ENCODE peak calls at places on chromosome 9, in four cellular contexts. L is H9, N is IMR-90, K is H1. V is an unnamed sample.

GRCh38 chr9:89592963-89593775 is 11.6 kb upstream of the GADD45G start:
- DNase-seq in L (peak), N (peak), K (peak), V (peak)

GRCh38 chr9:123296174-123296573 is 27.8 kb upstream of the STRBP start:
- DNase-seq in L (no peak), N (no peak), K (no peak), V (no peak)

GRCh38 chr9:35510745-35511428 is 21.0 kb downstream of the RUSC2 start:
- DNase-seq in L (no peak), N (peak), K (no peak), V (peak)

GRCh38 chr9:16267336-16268036 is 603.0 kb downstream of the BNC2 start:
- DNase-seq in L (peak), N (peak), K (no peak), V (no peak)

GRCh38 chr9:96376926-96377874 is 6.3 kb downstream of the SLC35D2 start:
- DNase-seq in L (no peak), N (peak), K (no peak), V (peak)

GRCh38 chr9:37336150-37336549 is 86.3 kb upstream of the GRHPR start:
- DNase-seq in L (no peak), N (no peak), K (no peak), V (no peak)

GRCh38 chr9:72917892-72918509 is 34.9 kb downstream of the ALDH1A1 start:
- DNase-seq in L (no peak), N (no peak), K (no peak), V (no peak)

GRCh38 chr9:116547729-116548426 is 139.2 kb upstream of the TRIM32 start:
- DNase-seq in L (no peak), N (no peak), K (no peak), V (no peak)

GRCh38 chr9:89759563-89759962 is 154.8 kb downstream of the GADD45G start:
- DNase-seq in L (no peak), N (no peak), K (no peak), V (no peak)

GRCh38 chr9:33304367-33304766 is 14.1 kb downstream of the NFX1 start:
- DNase-seq in L (no peak), N (no peak), K (no peak), V (no peak)

GRCh38 chr9:136955943-136956335 is 3.9 kb downstream of the LCN12 start:
- DNase-seq in L (no peak), N (no peak), K (no peak), V (no peak)

GRCh38 chr9:38066907-38067610 is 2.0 kb downstream of the SHB start:
- DNase-seq in L (no peak), N (no peak), K (no peak), V (peak)

GRCh38 chr9:83239787-83240186 is 176.8 kb upstream of the RASEF start:
- DNase-seq in L (no peak), N (no peak), K (no peak), V (no peak)

GRCh38 chr9:128105538-128106175 is 21.9 kb downstream of the PTGES2 start:
- DNase-seq in L (no peak), N (no peak), K (no peak), V (no peak)

GRCh38 chr9:90032296-90033029 is 427.7 kb downstream of the GADD45G start:
- DNase-seq in L (no peak), N (no peak), K (peak), V (peak)

GRCh38 chr9:86645303-86645702 is 291.1 kb upstream of the TUT7 start:
- DNase-seq in L (peak), N (no peak), K (no peak), V (no peak)

GRCh38 chr9:108331596-108331995 is 524.2 kb downstream of the ACTL7B start:
- DNase-seq in L (no peak), N (no peak), K (no peak), V (peak)

GRCh38 chr9:109311731-109312130 is 9.1 kb downstream of the EPB41L4B start:
- DNase-seq in L (no peak), N (no peak), K (no peak), V (no peak)

GRCh38 chr9:7760014-7760415 is 39.6 kb downstream of the DMAC1 start:
- DNase-seq in L (no peak), N (no peak), K (no peak), V (no peak)

GRCh38 chr9:6304232-6304631 is 23.9 kb upstream of the TPD52L3 start:
- DNase-seq in L (no peak), N (no peak), K (no peak), V (no peak)

GRCh38 chr9:120387257-120387999 is 192.5 kb downstream of the CDK5RAP2 start:
- DNase-seq in L (no peak), N (no peak), K (no peak), V (no peak)

DNA sequence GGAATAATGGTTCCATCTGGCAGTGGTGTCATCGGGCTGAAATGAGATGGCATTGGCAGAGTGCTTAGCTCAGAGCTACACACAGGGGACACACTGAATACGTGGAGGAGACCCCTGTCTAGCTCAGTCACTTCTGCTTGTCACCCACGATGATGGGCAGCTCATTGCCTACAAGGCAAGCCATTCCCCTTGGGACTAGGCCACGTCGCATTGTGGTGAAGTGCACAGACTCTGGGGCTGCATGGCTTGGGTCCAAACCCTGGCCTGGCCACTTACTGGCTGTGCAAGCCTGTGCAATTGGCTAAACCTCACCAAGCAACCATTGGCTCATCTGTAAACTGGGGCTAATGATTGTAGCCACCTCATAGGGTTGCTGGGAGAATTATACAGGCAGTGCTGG is 3.2 kb upstream of the FBP1 start:
- DNase-seq in L (no peak), N (no peak), K (no peak), V (no peak)
- H3K56ac ChIP-seq in L (no peak), N (no peak), K (no peak), V (no peak)

DNA sequence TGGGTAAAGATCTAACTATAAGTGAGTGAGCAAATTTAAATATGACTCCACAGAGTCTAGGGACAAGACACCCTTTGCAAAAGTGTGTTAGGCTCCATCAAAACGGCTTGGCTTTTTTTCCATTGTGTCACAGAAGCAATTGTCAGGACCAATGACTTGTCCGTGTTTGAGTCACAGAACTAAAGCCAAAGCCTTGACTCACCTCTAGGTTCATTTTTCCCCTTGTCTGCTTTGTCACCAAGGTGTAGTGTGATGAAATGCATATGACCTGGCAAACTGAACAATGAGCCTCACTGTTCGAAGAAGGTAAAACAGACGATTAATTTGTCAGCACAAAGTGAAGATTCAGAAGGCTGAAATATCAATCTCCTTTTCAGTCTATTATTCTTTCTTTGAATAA is 331.0 kb downstream of the GLIS3 start:
- DNase-seq in L (no peak), N (peak), K (no peak), V (no peak)
- H4K5ac ChIP-seq in L (no peak), N (peak), K (no peak), V (no peak)

GRCh38 chr9:112000743-112001142 is 104.1 kb downstream of the UGCG start:
- DNase-seq in L (peak), N (no peak), K (no peak), V (peak)
- H2BK5ac ChIP-seq in L (no peak), N (no peak), K (no peak), V (no peak)

DNA sequence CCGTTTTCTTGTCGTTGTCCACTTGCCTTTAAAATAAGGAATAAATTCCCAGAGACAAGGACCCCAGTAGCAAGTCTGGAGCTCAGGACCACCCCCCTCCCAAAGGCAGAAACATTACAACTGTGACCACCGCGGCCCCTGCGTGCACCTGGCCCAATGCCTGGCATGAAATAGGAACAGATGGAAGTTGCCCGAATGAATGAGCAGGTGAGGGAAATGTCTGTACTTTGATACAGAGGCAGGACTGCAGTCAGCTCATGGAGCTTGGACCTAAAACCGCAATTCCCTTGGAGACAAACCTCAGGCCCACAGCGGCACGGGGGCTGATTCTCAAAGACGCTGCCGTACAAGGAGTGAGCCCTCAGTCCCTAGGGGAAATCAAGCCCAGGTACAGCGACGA is 55.3 kb upstream of the SARDH start:
- DNase-seq in L (no peak), N (no peak), K (no peak), V (no peak)
- H3K56ac ChIP-seq in L (no peak), N (no peak), K (no peak), V (no peak)

DNA sequence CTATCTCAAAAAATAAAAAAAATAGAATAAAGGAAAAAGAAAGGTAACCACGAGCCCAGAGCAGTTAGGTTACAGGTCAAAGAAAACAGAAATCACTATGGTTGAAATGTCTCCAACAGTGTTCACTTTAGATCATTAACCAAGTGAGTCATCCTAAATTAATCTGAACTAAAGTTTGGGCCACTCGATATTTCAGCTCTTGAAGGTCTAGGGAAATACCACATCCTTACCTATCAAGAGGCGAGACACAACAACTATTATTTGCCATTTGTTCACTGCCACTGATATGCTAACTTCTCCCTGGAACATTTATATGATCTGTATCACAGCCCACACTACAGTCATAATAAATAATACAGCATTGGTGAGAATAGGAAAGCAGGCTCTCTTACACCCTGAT is 111.3 kb upstream of the NR5A1 start:
- DNase-seq in L (no peak), N (no peak), K (no peak), V (no peak)
- H4K5ac ChIP-seq in L (no peak), N (peak), K (no peak), V (no peak)

DNA sequence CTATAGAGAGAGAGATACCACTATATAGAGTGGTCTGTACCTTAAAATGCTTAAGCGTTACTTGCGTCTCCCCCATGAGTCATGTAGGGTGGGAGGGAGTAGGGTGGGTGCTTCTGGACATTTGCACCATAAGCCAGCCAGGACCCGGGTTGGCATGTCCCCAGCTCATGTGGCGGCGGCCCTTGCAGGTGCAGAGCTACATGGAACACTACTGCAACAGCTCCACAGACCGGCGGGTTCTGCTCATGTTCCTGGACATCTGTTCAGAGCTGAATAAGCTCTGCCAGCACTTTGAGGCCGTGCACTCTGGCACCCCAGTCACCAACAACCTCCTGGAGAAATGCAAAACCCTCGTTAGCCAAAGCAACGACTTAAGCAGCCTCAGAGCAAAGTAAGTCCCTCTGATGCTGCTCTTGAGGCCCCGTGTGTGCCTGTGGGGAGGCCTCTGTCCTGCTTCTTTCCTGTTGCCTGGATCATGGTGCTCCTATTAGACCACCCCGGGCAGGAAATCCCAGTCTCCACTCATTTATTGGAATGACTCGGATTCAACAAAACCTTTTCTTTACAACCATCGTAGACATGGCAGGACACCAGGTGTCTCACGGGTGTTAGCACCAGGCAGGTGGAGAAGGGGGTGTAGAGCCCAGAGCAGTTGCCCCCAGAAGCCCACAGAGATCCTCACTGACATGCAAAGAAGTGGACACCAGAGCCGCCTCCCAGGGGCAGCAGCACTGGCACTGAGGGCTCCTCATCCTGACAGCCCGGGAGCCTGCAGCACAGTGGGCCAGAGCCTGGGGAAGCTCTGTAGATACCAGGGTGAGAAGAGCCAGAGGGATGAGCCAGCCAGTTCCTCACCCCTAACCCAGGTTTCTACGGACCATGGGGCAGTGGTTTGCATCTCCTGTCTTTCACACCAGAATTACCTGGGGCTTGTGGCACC is 8.8 kb downstream of the SPACA9 start:
- DNase-seq in L (no peak), N (no peak), K (no peak), V (no peak)
- H2BK5ac ChIP-seq in L (no peak), N (no peak), K (no peak), V (no peak)

GRCh38 chr9:125803526-125803925 is 56.4 kb downstream of the PBX3 start:
- DNase-seq in L (no peak), N (no peak), K (no peak), V (no peak)

GRCh38 chr9:125810161-125810560 is 63.0 kb downstream of the PBX3 start:
- DNase-seq in L (no peak), N (no peak), K (no peak), V (no peak)

GRCh38 chr9:125807065-125807464 is 59.9 kb downstream of the PBX3 start:
- DNase-seq in L (no peak), N (peak), K (no peak), V (no peak)

DNA sequence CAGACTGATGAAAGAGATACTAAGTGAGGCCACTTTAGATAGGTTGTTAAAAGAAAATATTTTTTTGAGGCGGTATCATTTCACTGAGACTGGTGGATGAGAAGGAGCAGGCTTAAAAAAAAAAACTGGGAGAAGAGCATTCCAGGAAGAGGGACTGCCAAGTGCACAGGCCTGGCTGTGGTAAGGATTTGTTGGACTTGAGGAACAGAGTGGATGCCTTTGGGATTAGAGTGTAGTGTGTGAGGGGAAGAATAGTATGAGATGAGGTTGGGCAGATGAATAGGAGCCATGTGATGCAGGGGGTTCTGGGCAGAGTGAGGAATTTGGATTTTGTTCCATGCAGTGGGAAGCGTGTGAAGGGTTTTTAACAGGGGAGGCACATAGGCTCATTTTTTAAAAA is 57.9 kb downstream of the PBX3 start:
- DNase-seq in L (no peak), N (peak), K (no peak), V (no peak)
- H3K56ac ChIP-seq in L (no peak), N (no peak), K (no peak), V (no peak)

GRCh38 chr9:135399000-135399649 is 80.5 kb upstream of the PPP1R26 start:
- DNase-seq in L (no peak), N (no peak), K (no peak), V (no peak)

GRCh38 chr9:135394699-135395645 is 84.6 kb upstream of the PPP1R26 start:
- DNase-seq in L (no peak), N (no peak), K (no peak), V (no peak)

GRCh38 chr9:135394131-135394530 is 85.5 kb upstream of the PPP1R26 start:
- DNase-seq in L (no peak), N (no peak), K (no peak), V (no peak)

GRCh38 chr9:135400496-135400895 is 79.1 kb upstream of the PPP1R26 start:
- DNase-seq in L (no peak), N (no peak), K (no peak), V (no peak)

DNA sequence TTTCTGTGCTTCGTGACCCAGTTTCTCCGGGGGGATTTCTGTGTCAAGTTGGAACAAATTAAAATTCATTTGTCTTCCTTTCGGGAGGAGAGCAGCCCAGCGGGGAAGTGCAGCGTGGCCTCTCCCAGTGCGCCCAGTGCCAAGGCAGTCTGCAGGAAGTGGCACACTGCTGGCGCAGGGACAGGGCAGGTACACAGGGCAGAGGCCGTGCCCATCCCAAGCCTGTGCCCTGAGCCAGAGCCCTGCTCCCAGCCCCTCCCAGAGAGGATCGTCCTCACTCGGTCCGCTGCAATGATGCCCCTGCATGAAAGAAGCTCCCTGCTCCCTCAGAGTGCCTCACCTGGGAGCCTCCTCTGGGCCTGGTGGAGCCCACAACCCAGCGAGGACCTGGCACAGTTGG is 82.4 kb upstream of the PPP1R26 start:
- DNase-seq in L (no peak), N (no peak), K (no peak), V (no peak)
- H4K5ac ChIP-seq in L (no peak), N (no peak), K (no peak), V (no peak)

DNA sequence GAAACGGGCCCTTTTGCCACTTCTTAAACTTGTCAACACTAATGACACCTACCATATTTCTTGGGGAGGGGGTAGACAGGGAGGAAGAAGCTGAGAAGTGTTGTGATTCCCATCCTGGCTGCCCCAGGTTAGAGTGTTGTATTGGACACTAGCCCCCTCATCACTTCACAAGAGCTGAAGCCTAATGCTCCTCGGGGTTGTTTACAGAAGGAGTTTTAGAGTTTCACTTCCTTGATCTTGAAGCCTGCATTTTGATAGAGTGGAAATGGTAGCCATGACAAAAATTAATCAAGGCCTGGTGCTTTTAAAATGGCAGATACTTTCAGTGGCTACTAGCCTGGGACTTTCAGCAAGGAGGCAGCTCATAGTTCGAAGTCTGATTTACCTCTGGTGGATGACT is 11.0 kb upstream of the FAM120AOS start:
- DNase-seq in L (no peak), N (no peak), K (no peak), V (no peak)
- H2BK5ac ChIP-seq in L (no peak), N (no peak), K (no peak), V (no peak)

GRCh38 chr9:77935974-77936373 is 95.6 kb downstream of the GNAQ start:
- DNase-seq in L (no peak), N (no peak), K (no peak), V (no peak)

GRCh38 chr9:77944556-77945261 is 86.9 kb downstream of the GNAQ start:
- DNase-seq in L (no peak), N (no peak), K (no peak), V (peak)

GRCh38 chr9:77933976-77934375 is 97.6 kb downstream of the GNAQ start:
- DNase-seq in L (no peak), N (no peak), K (no peak), V (no peak)

GRCh38 chr9:77943053-77943452 is 88.6 kb downstream of the GNAQ start:
- DNase-seq in L (no peak), N (no peak), K (no peak), V (no peak)

GRCh38 chr9:77939149-77939668 is 92.4 kb downstream of the GNAQ start:
- DNase-seq in L (no peak), N (peak), K (no peak), V (no peak)
- H3K56ac ChIP-seq in L (no peak), N (no peak), K (no peak), V (no peak)

V was measured in mesendoderm.